ENCODE peak calls at places on chromosomes 13 and 19, in seven cellular contexts. X is mucosa of descending colon, H is uterus, S is ascending aorta, G is A549, J is heart right ventricle, N is transverse colon. K is an unnamed sample.
A peak's percentile ranks its signal among the peaks of the same experiment; 100 is the strongest.

GRCh38 chr19:3790209-3790734 is 4.1 kb upstream of the MATK start:
- DNase-seq in X (no peak), H (no peak), S (no peak), G (no peak), J (no peak), N (no peak), K (no peak)

GRCh38 chr13:101576977-101577376 is 124.5 kb downstream of the ITGBL1 start:
- DNase-seq in X (no peak), H (no peak), S (no peak), G (no peak), J (no peak), N (no peak), K (no peak)

GRCh38 chr13:48400820-48401219 is 12.1 kb downstream of the LPAR6 start:
- DNase-seq in X (no peak), H (no peak), S (no peak), G (peak; percentile 47), J (no peak), N (no peak), K (no peak)

GRCh38 chr13:27953671-27954405 is 15.3 kb downstream of the CDX2 start:
- DNase-seq in X (peak; percentile 94), H (peak; percentile 56), S (peak; percentile 78), G (peak; percentile 82), J (peak; percentile 74), N (peak; percentile 87), K (peak; percentile 59)

GRCh38 chr19:3358919-3359849 is 7.2 kb upstream of the NFIC start:
- DNase-seq in X (peak; percentile 84), H (peak; percentile 63), S (peak; percentile 81), G (no peak), J (peak; percentile 80), N (peak; percentile 78), K (peak; percentile 88)

GRCh38 chr13:72174549-72174948 is 307.5 kb upstream of the DACH1 start:
- DNase-seq in X (no peak), H (no peak), S (no peak), G (no peak), J (no peak), N (no peak), K (no peak)

GRCh38 chr19:480016-480855 is 16.1 kb upstream of the MADCAM1 start:
- DNase-seq in X (peak; percentile 80), H (peak; percentile 70), S (peak; percentile 82), G (peak; percentile 70), J (peak; percentile 84), N (peak; percentile 77), K (peak; percentile 87)

GRCh38 chr19:16216744-16217670 is 19.3 kb downstream of the AP1M1 start:
- DNase-seq in X (no peak), H (no peak), S (peak; percentile 62), G (no peak), J (no peak), N (no peak), K (no peak)

GRCh38 chr19:1764293-1764683 is 11.0 kb downstream of the ONECUT3 start:
- DNase-seq in X (no peak), H (no peak), S (no peak), G (no peak), J (no peak), N (no peak), K (no peak)

GRCh38 chr13:110916671-110917142 is 1.8 kb upstream of the ANKRD10 start:
- DNase-seq in X (no peak), H (no peak), S (no peak), G (no peak), J (no peak), N (no peak), K (no peak)

GRCh38 chr19:47618771-47619170 is 9.8 kb downstream of the BICRA start:
- DNase-seq in X (peak; percentile 48), H (peak; percentile 63), S (no peak), G (no peak), J (peak; percentile 82), N (peak; percentile 44), K (peak; percentile 85)

GRCh38 chr13:58313219-58313618 is 681.7 kb downstream of the PCDH17 start:
- DNase-seq in X (no peak), H (no peak), S (no peak), G (no peak), J (no peak), N (no peak), K (no peak)

GRCh38 chr19:54248016-54248601 is 5.5 kb upstream of the LILRA6 start:
- DNase-seq in X (no peak), H (no peak), S (no peak), G (no peak), J (no peak), N (peak; percentile 36), K (peak; percentile 45)

GRCh38 chr19:21482863-21483276 is 22.5 kb upstream of the ZNF429 start:
- DNase-seq in X (peak; percentile 77), H (peak; percentile 62), S (peak; percentile 88), G (peak; percentile 12), J (peak; percentile 68), N (peak; percentile 48), K (peak; percentile 62)

GRCh38 chr19:50461066-50461875 is 15.0 kb upstream of the EMC10 start:
- DNase-seq in X (peak; percentile 76), H (peak; percentile 28), S (no peak), G (peak; percentile 87), J (peak; percentile 39), N (peak; percentile 73), K (peak; percentile 54)

GRCh38 chr19:1072371-1073015 is 5.5 kb downstream of the ARHGAP45 start:
- DNase-seq in X (no peak), H (no peak), S (no peak), G (no peak), J (no peak), N (no peak), K (no peak)

GRCh38 chr19:14544977-14545715 is 15.8 kb downstream of the TECR start:
- DNase-seq in X (no peak), H (no peak), S (no peak), G (no peak), J (peak; percentile 79), N (peak; percentile 42), K (peak; percentile 83)

GRCh38 chr13:33690321-33690720 is 127.6 kb upstream of the RFC3 start:
- DNase-seq in X (no peak), H (no peak), S (no peak), G (no peak), J (no peak), N (no peak), K (no peak)

GRCh38 chr19:50994129-50994528 is 7.3 kb downstream of the KLK8 start:
- DNase-seq in X (no peak), H (no peak), S (no peak), G (peak; percentile 75), J (no peak), N (no peak), K (no peak)

GRCh38 chr13:48210178-48210577 is 22.8 kb upstream of the ITM2B start:
- DNase-seq in X (no peak), H (no peak), S (no peak), G (peak; percentile 23), J (no peak), N (no peak), K (no peak)

GRCh38 chr13:36028359-36028758 is 102.8 kb downstream of the DCLK1 start:
- DNase-seq in X (no peak), H (no peak), S (no peak), G (no peak), J (no peak), N (no peak), K (no peak)
- TF ChIP-seq CTCF in X (no peak), H (no peak), S (no peak), G (no peak), J (no peak), N (no peak), K (no peak)

GRCh38 chr19:44517146-44517545 is 12.3 kb downstream of the CEACAM20 start:
- DNase-seq in X (no peak), H (no peak), S (no peak), G (no peak), J (no peak), N (no peak), K (no peak)

GRCh38 chr19:44515031-44515430 is 14.4 kb downstream of the CEACAM20 start:
- DNase-seq in X (no peak), H (no peak), S (no peak), G (no peak), J (no peak), N (no peak), K (no peak)

GRCh38 chr19:44515907-44516306 is 13.6 kb downstream of the CEACAM20 start:
- DNase-seq in X (no peak), H (no peak), S (no peak), G (no peak), J (no peak), N (no peak), K (no peak)

GRCh38 chr19:44509478-44509877 is 9.2 kb upstream of the ZNF180 start:
- DNase-seq in X (no peak), H (no peak), S (no peak), G (no peak), J (no peak), N (no peak), K (no peak)

DNA sequence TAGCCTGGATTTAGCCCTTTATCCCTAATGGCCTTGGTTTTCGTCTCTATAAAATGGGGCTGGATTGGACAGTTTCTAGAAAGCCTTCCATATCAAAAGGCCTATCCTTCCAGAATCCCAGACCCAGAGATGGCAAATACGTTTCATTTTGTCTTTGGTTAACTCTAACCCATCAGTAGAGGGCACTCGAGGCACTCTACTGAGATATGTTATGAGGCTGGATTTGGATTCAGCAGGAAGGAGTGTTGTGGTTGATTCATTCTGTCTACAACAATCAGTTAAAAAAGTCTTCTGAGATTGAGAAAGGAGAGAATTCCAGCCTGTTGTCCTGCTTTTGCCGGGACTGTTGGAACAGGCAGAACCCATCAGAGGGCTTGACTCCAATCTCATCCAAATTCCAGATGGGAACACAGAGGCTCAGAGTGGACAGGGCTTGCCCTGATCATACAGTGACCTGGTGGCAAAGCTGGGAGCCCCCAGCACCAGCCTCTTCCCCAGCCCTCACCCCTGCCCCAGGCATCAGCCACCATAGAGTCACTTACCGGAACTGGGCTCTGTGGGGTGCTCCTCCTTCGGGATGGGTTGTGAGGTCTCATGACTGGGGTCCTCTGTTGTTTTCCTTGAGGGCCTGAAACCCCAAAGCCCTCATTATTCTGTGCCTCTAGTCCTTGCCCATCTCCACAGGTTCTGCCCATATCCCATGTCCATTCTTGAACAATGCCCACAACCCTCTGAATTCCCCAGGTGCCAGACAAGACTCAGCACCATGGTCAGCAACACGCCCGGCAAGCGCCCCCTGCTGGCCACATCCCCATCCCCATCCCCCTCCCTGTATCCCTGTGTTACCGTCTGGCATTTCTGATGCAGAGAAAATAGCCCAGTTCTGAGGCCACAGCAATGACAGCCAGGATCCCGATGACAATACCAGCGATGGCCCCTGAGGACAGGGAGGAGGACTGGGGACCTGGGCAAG is 12.3 kb upstream of the ZNF180 start:
- DNase-seq in X (peak; percentile 59), H (no peak), S (no peak), G (peak; percentile 79), J (no peak), N (peak; percentile 14), K (no peak)
- TF ChIP-seq CTCF in X (no peak), H (no peak), S (no peak), G (peak; percentile 51), J (peak; percentile 27), N (no peak), K (no peak)

DNA sequence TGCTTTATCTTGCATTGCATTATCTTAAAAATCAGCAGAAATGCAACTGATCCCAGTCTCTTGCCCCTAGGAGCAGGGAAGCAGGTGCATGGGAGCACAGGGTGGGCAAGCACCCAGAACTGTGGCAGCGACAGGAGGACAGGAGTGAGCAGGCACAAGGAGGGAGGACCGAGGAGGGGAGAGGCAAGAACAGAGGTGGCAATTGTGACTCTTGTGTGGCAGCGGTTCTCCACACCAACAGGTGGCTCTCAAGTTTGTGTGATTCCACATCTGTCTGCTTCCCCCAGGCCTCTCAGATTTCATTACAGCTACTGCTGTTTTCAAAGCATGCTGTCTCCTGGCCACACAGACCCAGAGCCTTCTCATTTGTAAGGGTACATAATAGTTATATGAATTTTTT is 108.6 kb downstream of the STK24 start:
- DNase-seq in X (no peak), H (no peak), S (no peak), G (no peak), J (no peak), N (no peak), K (no peak)
- TF ChIP-seq CTCF in X (no peak), H (no peak), S (no peak), G (no peak), J (peak; percentile 13), N (no peak), K (no peak)

GRCh38 chr13:44470623-44471562 is 97.3 kb downstream of the SERP2 start:
- DNase-seq in X (no peak), H (no peak), S (no peak), G (peak; percentile 36), J (no peak), N (no peak), K (no peak)
- TF ChIP-seq CTCF in X (no peak), H (peak; percentile 48), S (peak; percentile 37), G (peak; percentile 55), J (peak; percentile 58), N (peak; percentile 50), K (peak; percentile 43)